ENCODE peak calls at places on chromosomes 13 and 19, in four cellular contexts. One of them, this sample, is unnamed.

GRCh38 chr13:32748305-32748704 is 162.1 kb downstream of the PDS5B start:
- DNase-seq in progenitor cell of endocrine pancreas: no peak
- DNase-seq in effector CD4-positive, alpha-beta T cell: no peak
- DNase-seq in left ventricle myocardium inferior: no peak
- DNase-seq in this sample: no peak

GRCh38 chr19:7690779-7691258 is 10.2 kb downstream of the TRAPPC5 start:
- DNase-seq in progenitor cell of endocrine pancreas: no peak
- DNase-seq in effector CD4-positive, alpha-beta T cell: no peak
- DNase-seq in left ventricle myocardium inferior: no peak
- DNase-seq in this sample: no peak

GRCh38 chr13:80348750-80349149 is 7.8 kb upstream of the SPRY2 start:
- DNase-seq in progenitor cell of endocrine pancreas: no peak
- DNase-seq in effector CD4-positive, alpha-beta T cell: no peak
- DNase-seq in left ventricle myocardium inferior: no peak
- DNase-seq in this sample: no peak

GRCh38 chr19:40613669-40614594 is 12.8 kb downstream of the LTBP4 start:
- DNase-seq in progenitor cell of endocrine pancreas: no peak
- DNase-seq in effector CD4-positive, alpha-beta T cell: peak; percentile 74
- DNase-seq in left ventricle myocardium inferior: peak; percentile 82
- DNase-seq in this sample: peak; percentile 91

GRCh38 chr19:4539697-4540581 is at the start of gene LRG1:
- DNase-seq in progenitor cell of endocrine pancreas: no peak
- DNase-seq in effector CD4-positive, alpha-beta T cell: no peak
- DNase-seq in left ventricle myocardium inferior: no peak
- DNase-seq in this sample: no peak

GRCh38 chr19:16771618-16772017 is 52.0 kb downstream of the NWD1 start:
- DNase-seq in progenitor cell of endocrine pancreas: peak; percentile 72
- DNase-seq in effector CD4-positive, alpha-beta T cell: peak; percentile 59
- DNase-seq in left ventricle myocardium inferior: peak; percentile 59
- DNase-seq in this sample: peak; percentile 88

GRCh38 chr19:41434450-41434849 is 5.3 kb downstream of the DMAC2 start:
- DNase-seq in progenitor cell of endocrine pancreas: no peak
- DNase-seq in effector CD4-positive, alpha-beta T cell: no peak
- DNase-seq in left ventricle myocardium inferior: no peak
- DNase-seq in this sample: no peak

GRCh38 chr19:16874250-16874977 is 14.4 kb upstream of the F2RL3 start:
- DNase-seq in progenitor cell of endocrine pancreas: no peak
- DNase-seq in effector CD4-positive, alpha-beta T cell: no peak
- DNase-seq in left ventricle myocardium inferior: no peak
- DNase-seq in this sample: no peak

GRCh38 chr13:99258946-99259345 is 767 bp upstream of the GPR18 start:
- DNase-seq in progenitor cell of endocrine pancreas: no peak
- DNase-seq in effector CD4-positive, alpha-beta T cell: no peak
- DNase-seq in left ventricle myocardium inferior: no peak
- DNase-seq in this sample: no peak

GRCh38 chr13:93603043-93603442 is 376.4 kb downstream of the GPC6 start:
- DNase-seq in progenitor cell of endocrine pancreas: no peak
- DNase-seq in effector CD4-positive, alpha-beta T cell: no peak
- DNase-seq in left ventricle myocardium inferior: no peak
- DNase-seq in this sample: no peak

GRCh38 chr19:28126499-28126898 is 1086.5 kb downstream of the UQCRFS1 start:
- DNase-seq in progenitor cell of endocrine pancreas: no peak
- DNase-seq in effector CD4-positive, alpha-beta T cell: no peak
- DNase-seq in left ventricle myocardium inferior: no peak
- DNase-seq in this sample: no peak

GRCh38 chr19:42422576-42423461 is 4.4 kb downstream of the LIPE start:
- DNase-seq in progenitor cell of endocrine pancreas: peak; percentile 36
- DNase-seq in effector CD4-positive, alpha-beta T cell: peak; percentile 44
- DNase-seq in left ventricle myocardium inferior: no peak
- DNase-seq in this sample: peak; percentile 70

GRCh38 chr13:39451860-39452301 is 151.1 kb downstream of the LHFPL6 start:
- DNase-seq in progenitor cell of endocrine pancreas: no peak
- DNase-seq in effector CD4-positive, alpha-beta T cell: no peak
- DNase-seq in left ventricle myocardium inferior: peak; percentile 59
- DNase-seq in this sample: no peak

GRCh38 chr19:29835447-29835846 is 23.7 kb downstream of the CCNE1 start:
- DNase-seq in progenitor cell of endocrine pancreas: no peak
- DNase-seq in effector CD4-positive, alpha-beta T cell: no peak
- DNase-seq in left ventricle myocardium inferior: no peak
- DNase-seq in this sample: no peak

GRCh38 chr13:108269601-108270328 is at the start of gene TNFSF13B:
- DNase-seq in progenitor cell of endocrine pancreas: peak; percentile 13
- DNase-seq in effector CD4-positive, alpha-beta T cell: peak; percentile 13
- DNase-seq in left ventricle myocardium inferior: peak; percentile 42
- DNase-seq in this sample: no peak

GRCh38 chr13:28147489-28147888 is 9.1 kb downstream of the PAN3 start:
- DNase-seq in progenitor cell of endocrine pancreas: no peak
- DNase-seq in effector CD4-positive, alpha-beta T cell: no peak
- DNase-seq in left ventricle myocardium inferior: no peak
- DNase-seq in this sample: no peak

GRCh38 chr19:49624967-49625910 is 14.7 kb downstream of the RRAS start:
- DNase-seq in progenitor cell of endocrine pancreas: no peak
- DNase-seq in effector CD4-positive, alpha-beta T cell: no peak
- DNase-seq in left ventricle myocardium inferior: no peak
- DNase-seq in this sample: no peak